ENCODE peak calls at places on chromosome 6, in four cellular contexts. X is H9, M is stomach, A is tibial nerve. W is an unnamed sample.
A peak's percentile ranks its signal among the peaks of the same experiment; 100 is the strongest.

GRCh38 chr6:151679081-151679480 is 128.4 kb upstream of the ESR1 start:
- DNase-seq in A (no peak), M (no peak), X (no peak), W (no peak)

GRCh38 chr6:48101277-48101676 is 9.7 kb downstream of the PTCHD4 start:
- DNase-seq in A (no peak), X (no peak), M (no peak), W (no peak)

GRCh38 chr6:142474446-142475289 is 172.9 kb downstream of the ADGRG6 start:
- DNase-seq in A (peak; percentile 15), X (peak; percentile 82), M (peak; percentile 31), W (no peak)

GRCh38 chr6:139311826-139312225 is 20.0 kb upstream of the TXLNB start:
- DNase-seq in X (no peak), A (no peak), M (no peak), W (no peak)

GRCh38 chr6:90179190-90180169 is 117.2 kb downstream of the BACH2 start:
- DNase-seq in A (no peak), M (no peak), X (no peak), W (no peak)

GRCh38 chr6:29628419-29629281 is 4.3 kb downstream of the GABBR1 start:
- DNase-seq in M (peak; percentile 76), X (peak; percentile 95), A (peak; percentile 69), W (peak; percentile 45)

GRCh38 chr6:71468841-71469750 is 180.5 kb downstream of the OGFRL1 start:
- DNase-seq in M (no peak), A (no peak), X (no peak), W (peak; percentile 40)

GRCh38 chr6:43773050-43773956 is 3.3 kb downstream of the VEGFA start:
- DNase-seq in A (no peak), M (peak; percentile 76), X (peak; percentile 72), W (no peak)

GRCh38 chr6:70709826-70710225 is 42.1 kb downstream of the SMAP1 start:
- DNase-seq in A (no peak), M (no peak), X (no peak), W (no peak)

GRCh38 chr6:40352006-40352405 is 235.2 kb downstream of the LRFN2 start:
- DNase-seq in A (no peak), M (no peak), X (no peak), W (no peak)

GRCh38 chr6:159313023-159313422 is 143.8 kb downstream of the FNDC1 start:
- DNase-seq in M (no peak), X (no peak), A (no peak), W (no peak)

GRCh38 chr6:30757261-30757935 is 13.1 kb upstream of the IER3 start:
- DNase-seq in M (no peak), X (no peak), A (no peak), W (no peak)

GRCh38 chr6:128713461-128713860 is 169.5 kb upstream of the LAMA2 start:
- DNase-seq in X (no peak), A (no peak), M (no peak), W (no peak)

DNA sequence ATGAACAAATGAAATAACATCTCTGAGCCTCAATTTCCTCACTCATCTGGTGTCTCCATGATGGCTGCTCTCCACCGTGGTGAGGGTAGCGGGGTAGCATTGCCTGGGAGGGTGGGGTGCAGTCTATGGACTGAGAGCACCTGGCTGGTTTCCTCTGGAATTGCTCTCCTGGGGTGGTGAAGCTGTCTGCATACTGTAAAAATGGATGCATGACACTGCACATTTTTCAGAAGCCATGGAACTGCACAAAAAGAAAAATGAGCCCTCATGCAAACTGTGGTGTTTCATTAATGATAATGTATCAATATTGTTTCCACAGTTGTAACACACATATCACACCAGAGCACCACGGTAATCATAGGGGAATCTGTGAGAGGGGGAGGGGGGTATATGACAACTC is 12.1 kb upstream of the ITPR3 start:
- DNase-seq in A (no peak), M (no peak), X (no peak), W (no peak)
- TF ChIP-seq CTCF in A (no peak), M (no peak), X (no peak), W (no peak)

GRCh38 chr6:106688177-106688951 is 59.0 kb downstream of the QRSL1 start:
- DNase-seq in A (no peak), M (no peak), X (no peak), W (no peak)
- TF ChIP-seq CTCF in A (no peak), M (no peak), X (peak; percentile 36), W (no peak)

GRCh38 chr6:135411339-135411738 is 86.2 kb downstream of the AHI1 start:
- DNase-seq in M (no peak), A (no peak), X (no peak), W (no peak)
- TF ChIP-seq CTCF in M (no peak), A (no peak), X (peak; percentile 18), W (no peak)

GRCh38 chr6:88492824-88493223 is 326.7 kb upstream of the CNR1 start:
- DNase-seq in A (no peak), M (no peak), X (no peak), W (no peak)
- TF ChIP-seq CTCF in A (peak; percentile 34), M (no peak), X (peak; percentile 69), W (no peak)

GRCh38 chr6:13729891-13730290 is 18.3 kb upstream of the RANBP9 start:
- DNase-seq in A (no peak), X (no peak), M (no peak), W (no peak)

GRCh38 chr6:13730704-13731103 is 19.1 kb upstream of the RANBP9 start:
- DNase-seq in A (no peak), X (no peak), M (no peak), W (no peak)

DNA sequence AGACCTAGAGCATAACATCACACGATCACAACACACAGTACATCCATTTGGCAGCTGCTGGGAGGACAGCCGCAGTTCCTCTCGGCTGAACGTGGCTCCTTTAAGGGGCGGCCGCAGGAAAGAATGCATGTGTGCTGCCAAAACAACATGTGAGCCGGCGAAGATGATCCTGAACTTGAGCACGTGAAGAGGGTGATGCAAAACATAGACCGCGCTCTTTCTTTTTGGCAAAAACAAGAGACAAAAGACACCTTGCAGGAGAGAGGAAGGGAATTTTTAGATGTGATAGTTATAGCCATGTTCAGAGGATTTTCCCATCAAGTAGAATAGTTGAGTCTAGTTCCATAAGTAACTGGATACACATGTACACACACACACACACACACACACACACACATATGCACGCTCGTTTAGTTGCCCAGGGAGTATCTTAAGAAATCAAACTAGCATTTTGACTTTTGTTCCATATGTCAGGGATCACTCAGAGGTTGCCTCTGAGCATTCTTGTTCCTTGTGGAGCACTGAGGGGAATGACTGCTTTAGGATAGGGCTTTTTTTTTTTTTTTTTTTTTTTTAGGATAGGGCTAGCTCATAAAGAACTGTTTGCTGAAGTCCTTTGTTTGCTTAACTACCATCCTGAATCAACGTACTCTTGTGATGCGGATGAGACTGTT is 21.7 kb upstream of the RANBP9 start:
- DNase-seq in A (peak; percentile 76), X (no peak), M (peak; percentile 44), W (peak; percentile 41)
- TF ChIP-seq CTCF in A (no peak), X (no peak), M (no peak), W (no peak)

GRCh38 chr6:41426888-41427641 is 91.7 kb downstream of the NCR2 start:
- DNase-seq in M (no peak), A (no peak), X (no peak), W (no peak)

GRCh38 chr6:41428995-41429417 is 93.6 kb downstream of the NCR2 start:
- DNase-seq in A (peak; percentile 54), M (no peak), X (no peak), W (no peak)

GRCh38 chr6:41428402-41428994 is 93.1 kb downstream of the NCR2 start:
- DNase-seq in M (peak; percentile 26), A (no peak), X (no peak), W (no peak)

GRCh38 chr6:41426438-41426851 is 91.0 kb downstream of the NCR2 start:
- DNase-seq in M (peak; percentile 40), X (peak; percentile 65), A (peak; percentile 29), W (no peak)

DNA sequence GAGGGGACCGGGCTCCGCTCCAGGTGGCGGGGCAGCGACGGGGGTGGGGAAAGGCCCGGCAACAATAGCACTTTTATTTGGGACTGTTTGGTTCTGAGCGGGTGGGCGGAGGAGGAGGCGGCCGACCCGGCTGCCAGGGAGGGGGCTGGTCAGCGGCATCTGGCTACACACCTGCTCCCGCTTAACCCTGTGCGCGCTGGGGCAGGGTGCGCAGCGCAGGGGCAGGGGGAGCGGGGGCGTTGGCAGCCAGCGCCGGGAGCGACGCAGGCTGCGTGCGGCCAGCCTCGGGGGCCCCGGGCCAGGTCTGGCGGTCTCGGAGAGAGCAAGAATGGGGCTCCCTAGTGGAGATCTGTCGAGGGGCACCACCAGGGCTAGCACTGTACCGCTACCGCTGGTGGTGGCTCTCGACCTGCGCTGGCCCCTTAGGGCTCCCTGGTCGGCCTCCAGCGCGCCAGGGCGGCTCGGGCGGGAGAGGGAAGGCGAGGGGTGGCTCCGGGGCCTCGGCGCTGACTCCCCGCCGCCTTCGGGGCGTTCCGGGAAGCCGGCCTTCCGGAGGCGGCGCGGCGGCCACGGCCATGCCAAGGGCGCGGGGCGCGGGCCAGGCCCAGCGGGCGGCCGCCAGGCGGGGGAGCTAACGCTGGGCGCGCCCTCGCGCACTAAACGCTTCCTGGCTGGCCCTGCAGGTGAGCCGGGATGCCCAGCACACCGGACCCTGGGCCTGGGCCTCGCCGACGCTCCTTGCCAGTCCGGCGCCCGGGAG is 92.4 kb downstream of the NCR2 start:
- DNase-seq in A (no peak), M (peak; percentile 89), X (peak; percentile 82), W (no peak)
- TF ChIP-seq CTCF in A (peak; percentile 43), M (peak; percentile 15), X (no peak), W (no peak)

DNA sequence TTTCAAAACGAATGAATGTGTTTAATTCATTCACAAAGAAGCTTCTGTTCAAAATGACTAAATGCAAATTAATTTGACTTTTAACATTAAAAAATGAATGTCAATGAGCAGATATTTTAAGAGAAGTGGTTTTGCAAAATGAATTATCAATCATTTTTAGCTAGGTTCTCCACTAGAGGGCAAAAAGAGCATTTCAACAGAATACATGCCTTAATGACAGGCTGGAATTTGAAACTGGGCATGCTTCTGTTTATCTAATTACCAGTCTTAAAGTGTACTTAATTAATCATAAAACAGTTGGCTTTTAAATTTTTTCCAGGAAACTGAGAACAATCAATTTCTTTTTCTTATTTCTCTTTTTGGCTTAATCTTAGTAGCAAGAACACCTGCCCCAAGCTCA is 63.8 kb upstream of the TINAG start:
- DNase-seq in X (no peak), A (no peak), M (no peak), W (no peak)
- TF ChIP-seq CTCF in X (peak; percentile 68), A (peak; percentile 35), M (peak; percentile 46), W (no peak)

DNA sequence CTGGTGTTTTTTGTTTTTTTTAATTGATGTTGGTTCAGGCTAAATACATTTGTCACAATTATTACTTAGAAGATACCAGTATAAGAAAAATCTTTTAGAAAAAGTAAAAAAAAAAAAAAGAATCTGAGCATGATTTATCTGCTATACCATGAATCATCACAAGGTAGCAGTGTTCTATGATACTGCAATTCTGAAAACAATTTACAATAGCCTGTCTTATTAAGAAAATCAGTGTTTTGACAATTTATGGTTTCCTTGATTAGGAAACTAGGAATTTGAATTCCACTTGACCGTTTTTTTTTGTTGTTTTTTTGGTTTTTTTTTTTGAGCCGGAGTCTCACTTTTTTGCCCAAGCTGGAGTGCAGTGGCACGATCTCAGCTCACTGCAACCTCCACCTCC is 9.3 kb upstream of the MAK start:
- DNase-seq in A (no peak), M (no peak), X (no peak), W (no peak)
- TF ChIP-seq CTCF in A (no peak), M (no peak), X (peak; percentile 61), W (no peak)

W was measured in omental fat pad.